ENCODE peak calls at places on chromosomes 16 and 17, in seven cellular contexts. U is kidney glomerular epithelial cell, L is T-helper 2 cell, Z is amniotic stem cell, D is ascending aorta, K is activated T-helper 1 cell treated with Interleukin-2 at 50 U/mL for 16 hours, V is NCI-H1092 treated with DMSO at 0.1 percent for 48 hours. M is an unnamed sample.

GRCh38 chr17:16923904-16924700 is 47.8 kb downstream of the TNFRSF13B start:
- DNase-seq in Z (no peak), D (no peak), U (no peak), L (no peak), V (no peak), K (no peak), M (no peak)

GRCh38 chr16:87436225-87437172 is 44.4 kb downstream of the MAP1LC3B start:
- DNase-seq in Z (no peak), K (no peak), U (no peak), L (peak), V (no peak), D (no peak), M (no peak)

GRCh38 chr17:14760212-14760611 is 459.3 kb downstream of the HS3ST3B1 start:
- DNase-seq in U (no peak), V (no peak), L (no peak), D (no peak), Z (no peak), K (no peak), M (no peak)

GRCh38 chr17:17070931-17071330 is 28.7 kb downstream of the MPRIP start:
- DNase-seq in V (no peak), K (no peak), Z (no peak), U (no peak), L (no peak), D (no peak), M (no peak)

GRCh38 chr16:21608647-21609328 is 9.4 kb downstream of the METTL9 start:
- DNase-seq in K (no peak), D (no peak), U (no peak), V (no peak), L (peak), Z (no peak), M (no peak)

GRCh38 chr17:50210249-50211225 is 9.1 kb upstream of the COL1A1 start:
- DNase-seq in K (no peak), U (peak), L (no peak), V (no peak), Z (peak), D (no peak), M (no peak)

GRCh38 chr17:37643829-37644228 is 583 bp upstream of the DDX52 start:
- DNase-seq in L (no peak), V (no peak), U (no peak), Z (no peak), D (no peak), K (no peak), M (no peak)

GRCh38 chr16:82603784-82604411 is 22.9 kb upstream of the CDH13 start:
- DNase-seq in L (peak), V (peak), K (no peak), U (peak), D (no peak), Z (peak), M (peak)

GRCh38 chr17:82329683-82330321 is 3.8 kb downstream of the SECTM1 start:
- DNase-seq in U (no peak), Z (no peak), V (no peak), D (no peak), K (no peak), L (no peak), M (no peak)

GRCh38 chr17:78737332-78737731 is 44.7 kb downstream of the CYTH1 start:
- DNase-seq in U (no peak), D (no peak), L (no peak), V (no peak), K (no peak), Z (peak), M (no peak)

GRCh38 chr16:27920391-27920891 is 143.1 kb downstream of the GSG1L start:
- DNase-seq in Z (no peak), D (no peak), U (no peak), L (no peak), K (no peak), V (peak), M (peak)

GRCh38 chr16:79422061-79422460 is 178.5 kb downstream of the MAF start:
- DNase-seq in U (no peak), D (no peak), L (no peak), V (no peak), K (no peak), Z (no peak), M (no peak)

GRCh38 chr17:45977506-45977824 is 21.6 kb upstream of the STH start:
- DNase-seq in V (no peak), L (no peak), K (no peak), D (no peak), Z (no peak), U (no peak), M (no peak)

M was measured in NCI-H1417.